ENCODE peak calls at places on chromosomes 6 and 20, in seven cellular contexts. One of them, this sample, is unnamed. For H3K36me3, H3K4me1 and H3K9me3, the result is how much of the 10 kb centered on the place peaks cover.

GRCh38 chr6:36419295-36419694 is 23.4 kb downstream of the PXT1 start:
- DNase-seq in tibial artery: no peak
- DNase-seq in stomach: no peak
- DNase-seq in lung: no peak
- DNase-seq in endodermal cell: no peak
- DNase-seq in astrocyte: no peak
- DNase-seq in CD8-positive, alpha-beta memory T cell: no peak
- DNase-seq in this sample: no peak

GRCh38 chr6:143241110-143241509 is 180.4 kb downstream of the AIG1 start:
- DNase-seq in lung: no peak
- DNase-seq in tibial artery: no peak
- DNase-seq in endodermal cell: no peak
- DNase-seq in CD8-positive, alpha-beta memory T cell: no peak
- DNase-seq in astrocyte: peak
- DNase-seq in stomach: no peak
- DNase-seq in this sample: no peak

GRCh38 chr20:24257171-24257570 is 212.3 kb upstream of the SYNDIG1 start:
- DNase-seq in lung: no peak
- DNase-seq in endodermal cell: no peak
- DNase-seq in tibial artery: no peak
- DNase-seq in astrocyte: no peak
- DNase-seq in CD8-positive, alpha-beta memory T cell: no peak
- DNase-seq in stomach: no peak
- DNase-seq in this sample: no peak

GRCh38 chr6:88922775-88923548 is 40.5 kb downstream of the RNGTT start:
- DNase-seq in endodermal cell: no peak
- DNase-seq in CD8-positive, alpha-beta memory T cell: no peak
- DNase-seq in stomach: no peak
- DNase-seq in astrocyte: peak
- DNase-seq in lung: no peak
- DNase-seq in tibial artery: no peak
- DNase-seq in this sample: peak

GRCh38 chr6:117423754-117424153 is 2.0 kb downstream of the ROS1 start:
- DNase-seq in astrocyte: no peak
- DNase-seq in stomach: no peak
- DNase-seq in endodermal cell: no peak
- DNase-seq in tibial artery: no peak
- DNase-seq in CD8-positive, alpha-beta memory T cell: no peak
- DNase-seq in lung: peak
- DNase-seq in this sample: no peak

GRCh38 chr6:94071835-94072234 is 652.5 kb upstream of the EPHA7 start:
- DNase-seq in CD8-positive, alpha-beta memory T cell: no peak
- DNase-seq in lung: no peak
- DNase-seq in stomach: no peak
- DNase-seq in tibial artery: no peak
- DNase-seq in astrocyte: no peak
- DNase-seq in endodermal cell: no peak
- DNase-seq in this sample: peak

GRCh38 chr6:20349225-20349624 is 52.5 kb upstream of the E2F3 start:
- DNase-seq in stomach: no peak
- DNase-seq in endodermal cell: no peak
- DNase-seq in CD8-positive, alpha-beta memory T cell: no peak
- DNase-seq in tibial artery: no peak
- DNase-seq in astrocyte: no peak
- DNase-seq in lung: no peak
- DNase-seq in this sample: no peak

GRCh38 chr6:9121551-9121950 is 686.2 kb upstream of the SLC35B3 start:
- DNase-seq in CD8-positive, alpha-beta memory T cell: no peak
- DNase-seq in lung: no peak
- DNase-seq in astrocyte: no peak
- DNase-seq in endodermal cell: no peak
- DNase-seq in tibial artery: no peak
- DNase-seq in stomach: no peak
- DNase-seq in this sample: peak

GRCh38 chr6:15588966-15589634 is 73.7 kb downstream of the DTNBP1 start:
- DNase-seq in CD8-positive, alpha-beta memory T cell: no peak
- DNase-seq in lung: no peak
- DNase-seq in stomach: no peak
- DNase-seq in endodermal cell: no peak
- DNase-seq in tibial artery: no peak
- DNase-seq in astrocyte: peak
- DNase-seq in this sample: peak

GRCh38 chr6:81340946-81341345 is 411.5 kb downstream of the TENT5A start:
- DNase-seq in stomach: no peak
- DNase-seq in lung: no peak
- DNase-seq in tibial artery: no peak
- DNase-seq in endodermal cell: no peak
- DNase-seq in astrocyte: no peak
- DNase-seq in CD8-positive, alpha-beta memory T cell: no peak
- DNase-seq in this sample: no peak

GRCh38 chr20:62892348-62893304 is 31.0 kb upstream of the TCFL5 start:
- DNase-seq in astrocyte: no peak
- DNase-seq in CD8-positive, alpha-beta memory T cell: no peak
- DNase-seq in tibial artery: no peak
- DNase-seq in lung: no peak
- DNase-seq in endodermal cell: peak
- DNase-seq in stomach: no peak
- DNase-seq in this sample: no peak
- H3K36me3 ChIP-seq in astrocyte: half or more
- H3K36me3 ChIP-seq in CD8-positive, alpha-beta memory T cell: half or more
- H3K36me3 ChIP-seq in tibial artery: half or more
- H3K36me3 ChIP-seq in lung: half or more
- H3K36me3 ChIP-seq in endodermal cell: half or more
- H3K36me3 ChIP-seq in stomach: half or more
- H3K36me3 ChIP-seq in this sample: half or more

DNA sequence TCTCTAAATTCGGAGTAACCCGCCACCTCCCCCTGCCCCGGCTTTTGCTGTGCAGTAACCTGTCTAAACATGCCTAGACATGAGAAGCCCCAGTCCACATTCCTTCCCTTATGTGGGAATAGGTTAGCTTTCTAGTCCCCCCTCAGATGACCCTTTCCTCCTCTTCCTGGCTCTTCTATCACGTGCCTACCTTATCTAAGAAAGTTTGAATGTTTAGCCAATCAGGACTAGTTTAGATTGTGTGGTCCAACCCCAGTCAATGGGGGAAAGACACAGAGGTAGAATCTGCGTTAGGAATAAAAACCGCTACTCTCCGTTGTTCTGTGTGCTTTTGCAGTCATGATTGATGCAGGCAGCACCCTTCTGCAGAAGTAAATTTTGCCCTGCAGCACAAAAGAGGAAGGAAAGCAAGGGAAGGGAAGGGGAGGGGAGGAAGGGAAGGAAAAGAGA is 69.0 kb upstream of the CD93 start:
- DNase-seq in astrocyte: no peak
- DNase-seq in CD8-positive, alpha-beta memory T cell: no peak
- DNase-seq in stomach: no peak
- DNase-seq in lung: no peak
- DNase-seq in tibial artery: no peak
- DNase-seq in endodermal cell: peak
- DNase-seq in this sample: no peak
- H3K4me1 ChIP-seq in astrocyte: under half
- H3K4me1 ChIP-seq in CD8-positive, alpha-beta memory T cell: under half
- H3K4me1 ChIP-seq in stomach: under half
- H3K4me1 ChIP-seq in lung: under half
- H3K4me1 ChIP-seq in tibial artery: under half
- H3K4me1 ChIP-seq in endodermal cell: under half
- H3K4me1 ChIP-seq in this sample: half or more

DNA sequence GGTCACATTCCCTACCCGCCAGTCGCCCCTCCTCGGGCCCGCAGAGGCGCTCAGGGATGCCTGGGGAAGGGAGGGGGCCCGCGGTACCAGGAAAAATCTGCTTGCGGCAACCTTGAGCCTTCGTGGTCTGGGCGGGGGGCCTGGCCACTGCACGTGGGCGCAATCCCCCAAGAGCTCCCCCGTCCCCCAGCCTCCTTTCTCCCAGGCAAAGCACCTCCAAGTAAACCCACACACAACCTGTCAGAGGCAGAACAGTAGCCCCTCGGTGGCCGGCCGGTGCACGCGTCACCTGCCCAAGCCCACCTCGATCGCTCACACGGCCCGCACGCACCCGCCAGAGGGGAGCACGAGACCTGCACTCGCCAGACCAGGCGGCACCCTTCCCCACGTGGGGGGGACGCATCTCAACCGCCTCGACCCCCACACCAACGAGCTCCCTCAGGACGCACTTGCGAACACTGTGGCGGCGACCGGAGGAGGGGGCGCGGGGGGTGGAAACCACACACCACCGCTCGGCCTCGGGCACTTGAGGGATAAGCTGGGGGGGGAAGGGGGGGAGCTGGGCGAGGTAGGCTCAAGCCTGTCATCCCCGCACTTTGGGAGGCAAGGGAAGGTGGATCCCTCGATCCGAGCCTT is 1955.7 kb upstream of the DEFB115 start:
- DNase-seq in lung: no peak
- DNase-seq in endodermal cell: no peak
- DNase-seq in tibial artery: no peak
- DNase-seq in CD8-positive, alpha-beta memory T cell: no peak
- DNase-seq in stomach: no peak
- DNase-seq in astrocyte: no peak
- DNase-seq in this sample: no peak
- H3K9me3 ChIP-seq in lung: under half
- H3K9me3 ChIP-seq in endodermal cell: under half
- H3K9me3 ChIP-seq in tibial artery: under half
- H3K9me3 ChIP-seq in CD8-positive, alpha-beta memory T cell: under half
- H3K9me3 ChIP-seq in stomach: half or more
- H3K9me3 ChIP-seq in astrocyte: under half
- H3K9me3 ChIP-seq in this sample: under half

DNA sequence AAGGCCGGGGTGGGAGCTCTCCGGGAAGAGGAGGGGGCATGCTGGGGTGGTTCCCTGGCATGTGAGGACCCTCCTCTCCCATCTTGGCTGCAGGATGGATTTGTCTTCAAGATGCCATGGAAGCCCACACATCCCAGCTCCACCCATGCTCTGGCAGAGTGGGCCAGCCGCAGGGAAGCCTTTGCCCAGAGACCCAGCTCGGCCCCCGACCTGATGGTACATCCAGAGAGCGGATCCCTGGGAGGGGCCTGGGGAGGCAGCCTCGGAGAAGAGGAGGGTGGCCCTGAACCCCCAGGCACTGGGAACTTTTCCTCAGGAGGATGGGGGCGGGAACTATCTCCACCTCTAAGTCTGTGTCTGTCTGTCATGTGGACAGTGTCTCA is 4.8 kb downstream of the CDC25B start:
- DNase-seq in stomach: no peak
- DNase-seq in lung: no peak
- DNase-seq in CD8-positive, alpha-beta memory T cell: no peak
- DNase-seq in tibial artery: no peak
- DNase-seq in endodermal cell: no peak
- DNase-seq in astrocyte: no peak
- DNase-seq in this sample: no peak
- H3K36me3 ChIP-seq in stomach: half or more
- H3K36me3 ChIP-seq in lung: half or more
- H3K36me3 ChIP-seq in CD8-positive, alpha-beta memory T cell: half or more
- H3K36me3 ChIP-seq in tibial artery: half or more
- H3K36me3 ChIP-seq in endodermal cell: under half
- H3K36me3 ChIP-seq in astrocyte: under half
- H3K36me3 ChIP-seq in this sample: under half

GRCh38 chr20:40087496-40087895 is 601.5 kb downstream of the MAFB start:
- DNase-seq in CD8-positive, alpha-beta memory T cell: no peak
- DNase-seq in tibial artery: no peak
- DNase-seq in stomach: no peak
- DNase-seq in lung: no peak
- DNase-seq in endodermal cell: no peak
- DNase-seq in astrocyte: no peak
- DNase-seq in this sample: no peak

GRCh38 chr20:40090236-40090635 is 598.8 kb downstream of the MAFB start:
- DNase-seq in lung: no peak
- DNase-seq in endodermal cell: no peak
- DNase-seq in stomach: no peak
- DNase-seq in astrocyte: no peak
- DNase-seq in CD8-positive, alpha-beta memory T cell: no peak
- DNase-seq in tibial artery: no peak
- DNase-seq in this sample: no peak

GRCh38 chr20:40081653-40082052 is 607.4 kb downstream of the MAFB start:
- DNase-seq in endodermal cell: no peak
- DNase-seq in tibial artery: no peak
- DNase-seq in stomach: no peak
- DNase-seq in lung: no peak
- DNase-seq in astrocyte: no peak
- DNase-seq in CD8-positive, alpha-beta memory T cell: no peak
- DNase-seq in this sample: no peak

GRCh38 chr20:40082436-40082835 is 606.6 kb downstream of the MAFB start:
- DNase-seq in lung: no peak
- DNase-seq in stomach: no peak
- DNase-seq in CD8-positive, alpha-beta memory T cell: no peak
- DNase-seq in astrocyte: no peak
- DNase-seq in tibial artery: no peak
- DNase-seq in endodermal cell: no peak
- DNase-seq in this sample: no peak

DNA sequence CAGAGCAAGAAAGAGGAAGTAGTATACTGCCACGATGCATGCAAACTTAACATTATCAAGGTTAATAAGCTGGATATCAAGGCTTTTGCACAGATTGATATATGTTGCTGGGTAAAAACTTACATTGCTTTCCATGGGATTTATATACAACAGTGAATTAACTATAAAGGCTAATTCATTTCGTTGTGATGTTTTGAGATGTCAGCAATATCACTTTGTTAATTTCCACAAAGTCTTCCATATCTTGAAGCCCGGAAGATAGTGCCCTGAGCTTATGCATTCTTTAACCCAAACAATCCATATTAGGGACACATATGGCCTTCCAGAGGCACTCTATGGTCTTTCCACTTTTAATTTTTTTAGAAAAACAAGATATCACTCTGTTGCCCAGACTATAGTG is 603.5 kb downstream of the MAFB start:
- DNase-seq in stomach: no peak
- DNase-seq in lung: no peak
- DNase-seq in endodermal cell: no peak
- DNase-seq in tibial artery: no peak
- DNase-seq in CD8-positive, alpha-beta memory T cell: no peak
- DNase-seq in astrocyte: no peak
- DNase-seq in this sample: no peak
- H3K4me1 ChIP-seq in stomach: under half
- H3K4me1 ChIP-seq in lung: under half
- H3K4me1 ChIP-seq in endodermal cell: under half
- H3K4me1 ChIP-seq in tibial artery: under half
- H3K4me1 ChIP-seq in CD8-positive, alpha-beta memory T cell: under half
- H3K4me1 ChIP-seq in astrocyte: under half
- H3K4me1 ChIP-seq in this sample: under half

GRCh38 chr20:47527004-47527800 is 25.5 kb downstream of the NCOA3 start:
- DNase-seq in CD8-positive, alpha-beta memory T cell: no peak
- DNase-seq in tibial artery: no peak
- DNase-seq in astrocyte: no peak
- DNase-seq in endodermal cell: no peak
- DNase-seq in lung: no peak
- DNase-seq in stomach: no peak
- DNase-seq in this sample: no peak

GRCh38 chr20:47521059-47521808 is 19.5 kb downstream of the NCOA3 start:
- DNase-seq in CD8-positive, alpha-beta memory T cell: no peak
- DNase-seq in stomach: no peak
- DNase-seq in lung: no peak
- DNase-seq in endodermal cell: peak
- DNase-seq in astrocyte: no peak
- DNase-seq in tibial artery: no peak
- DNase-seq in this sample: no peak

GRCh38 chr20:47529840-47530239 is 28.2 kb downstream of the NCOA3 start:
- DNase-seq in CD8-positive, alpha-beta memory T cell: no peak
- DNase-seq in stomach: no peak
- DNase-seq in tibial artery: no peak
- DNase-seq in lung: no peak
- DNase-seq in astrocyte: no peak
- DNase-seq in endodermal cell: no peak
- DNase-seq in this sample: no peak

GRCh38 chr20:47524385-47524784 is 22.7 kb downstream of the NCOA3 start:
- DNase-seq in stomach: no peak
- DNase-seq in endodermal cell: no peak
- DNase-seq in tibial artery: no peak
- DNase-seq in astrocyte: no peak
- DNase-seq in CD8-positive, alpha-beta memory T cell: no peak
- DNase-seq in lung: no peak
- DNase-seq in this sample: no peak
- H3K9me3 ChIP-seq in stomach: under half
- H3K9me3 ChIP-seq in endodermal cell: half or more
- H3K9me3 ChIP-seq in tibial artery: under half
- H3K9me3 ChIP-seq in astrocyte: under half
- H3K9me3 ChIP-seq in CD8-positive, alpha-beta memory T cell: under half
- H3K9me3 ChIP-seq in lung: under half
- H3K9me3 ChIP-seq in this sample: under half